ENCODE peak calls at places on chromosomes 16 and 17, in seven cellular contexts. One of them, this sample, is unnamed. For H3K4me1 and H3K9me3, the result is how much of the 10 kb centered on the place peaks cover.

GRCh38 chr17:38617967-38618760 is 12.4 kb upstream of the SRCIN1 start:
- DNase-seq in CD8-positive, alpha-beta T cell: no peak
- DNase-seq in tibial nerve: no peak
- DNase-seq in ascending aorta: no peak
- DNase-seq in pancreas: no peak
- DNase-seq in A549: no peak
- DNase-seq in left ventricle myocardium inferior: no peak
- DNase-seq in this sample: no peak

GRCh38 chr17:35314415-35315216 is 58.8 kb downstream of the SLFN11 start:
- DNase-seq in CD8-positive, alpha-beta T cell: peak
- DNase-seq in tibial nerve: no peak
- DNase-seq in ascending aorta: no peak
- DNase-seq in pancreas: no peak
- DNase-seq in A549: peak
- DNase-seq in left ventricle myocardium inferior: no peak
- DNase-seq in this sample: no peak

GRCh38 chr16:31351937-31352315 is 3.0 kb upstream of the ITGAX start:
- DNase-seq in CD8-positive, alpha-beta T cell: no peak
- DNase-seq in tibial nerve: no peak
- DNase-seq in ascending aorta: no peak
- DNase-seq in pancreas: no peak
- DNase-seq in A549: no peak
- DNase-seq in left ventricle myocardium inferior: no peak
- DNase-seq in this sample: no peak

GRCh38 chr16:57617604-57618111 is 10.8 kb upstream of the ADGRG1 start:
- DNase-seq in CD8-positive, alpha-beta T cell: no peak
- DNase-seq in tibial nerve: no peak
- DNase-seq in ascending aorta: peak
- DNase-seq in pancreas: no peak
- DNase-seq in A549: no peak
- DNase-seq in left ventricle myocardium inferior: no peak
- DNase-seq in this sample: no peak

GRCh38 chr16:11916524-11917285 is 949 bp upstream of the GSPT1 start:
- DNase-seq in CD8-positive, alpha-beta T cell: no peak
- DNase-seq in tibial nerve: no peak
- DNase-seq in ascending aorta: peak
- DNase-seq in pancreas: peak
- DNase-seq in A549: peak
- DNase-seq in left ventricle myocardium inferior: no peak
- DNase-seq in this sample: no peak

GRCh38 chr16:78768723-78769122 is 669.3 kb downstream of the WWOX start:
- DNase-seq in CD8-positive, alpha-beta T cell: no peak
- DNase-seq in tibial nerve: no peak
- DNase-seq in ascending aorta: no peak
- DNase-seq in pancreas: no peak
- DNase-seq in A549: no peak
- DNase-seq in left ventricle myocardium inferior: no peak
- DNase-seq in this sample: no peak

GRCh38 chr16:56408379-56409098 is 16.8 kb downstream of the AMFR start:
- DNase-seq in CD8-positive, alpha-beta T cell: no peak
- DNase-seq in tibial nerve: no peak
- DNase-seq in ascending aorta: no peak
- DNase-seq in pancreas: no peak
- DNase-seq in A549: peak
- DNase-seq in left ventricle myocardium inferior: no peak
- DNase-seq in this sample: no peak

GRCh38 chr16:80666378-80667257 is 125.8 kb downstream of the DYNLRB2 start:
- DNase-seq in CD8-positive, alpha-beta T cell: no peak
- DNase-seq in tibial nerve: no peak
- DNase-seq in ascending aorta: no peak
- DNase-seq in pancreas: no peak
- DNase-seq in A549: no peak
- DNase-seq in left ventricle myocardium inferior: no peak
- DNase-seq in this sample: no peak

GRCh38 chr16:47643610-47644009 is 182.5 kb downstream of the PHKB start:
- DNase-seq in CD8-positive, alpha-beta T cell: no peak
- DNase-seq in tibial nerve: no peak
- DNase-seq in ascending aorta: no peak
- DNase-seq in pancreas: no peak
- DNase-seq in A549: no peak
- DNase-seq in left ventricle myocardium inferior: no peak
- DNase-seq in this sample: no peak

GRCh38 chr16:72025404-72026114 is 17.0 kb downstream of the DHODH start:
- DNase-seq in CD8-positive, alpha-beta T cell: no peak
- DNase-seq in tibial nerve: no peak
- DNase-seq in ascending aorta: no peak
- DNase-seq in pancreas: no peak
- DNase-seq in A549: no peak
- DNase-seq in left ventricle myocardium inferior: no peak
- DNase-seq in this sample: no peak
- H3K4me1 ChIP-seq in CD8-positive, alpha-beta T cell: under half
- H3K4me1 ChIP-seq in tibial nerve: under half
- H3K4me1 ChIP-seq in ascending aorta: under half
- H3K4me1 ChIP-seq in pancreas: under half
- H3K4me1 ChIP-seq in A549: under half
- H3K4me1 ChIP-seq in left ventricle myocardium inferior: under half
- H3K4me1 ChIP-seq in this sample: under half

DNA sequence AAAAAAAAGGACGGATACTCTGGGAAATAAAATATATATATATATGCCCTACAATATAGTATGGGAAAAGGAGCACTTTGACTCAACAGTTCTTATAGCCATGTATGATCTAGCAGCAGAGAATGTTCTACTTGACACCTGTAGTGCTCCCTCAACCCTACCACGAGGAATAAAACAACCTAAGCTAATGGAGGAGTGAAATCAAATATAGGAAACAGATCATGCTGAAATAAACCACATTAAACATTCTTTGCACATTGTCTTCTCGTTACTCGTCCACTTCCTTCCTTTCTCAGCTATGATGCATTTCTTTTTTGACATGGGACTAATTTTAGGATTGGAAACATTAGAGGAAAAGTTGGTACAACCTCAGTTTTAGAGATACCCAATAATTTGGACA is 65.6 kb downstream of the SNX11 start:
- DNase-seq in CD8-positive, alpha-beta T cell: no peak
- DNase-seq in tibial nerve: no peak
- DNase-seq in ascending aorta: no peak
- DNase-seq in pancreas: no peak
- DNase-seq in A549: no peak
- DNase-seq in left ventricle myocardium inferior: no peak
- DNase-seq in this sample: no peak
- H3K9me3 ChIP-seq in CD8-positive, alpha-beta T cell: under half
- H3K9me3 ChIP-seq in tibial nerve: under half
- H3K9me3 ChIP-seq in ascending aorta: under half
- H3K9me3 ChIP-seq in pancreas: under half
- H3K9me3 ChIP-seq in A549: under half
- H3K9me3 ChIP-seq in left ventricle myocardium inferior: under half
- H3K9me3 ChIP-seq in this sample: under half

DNA sequence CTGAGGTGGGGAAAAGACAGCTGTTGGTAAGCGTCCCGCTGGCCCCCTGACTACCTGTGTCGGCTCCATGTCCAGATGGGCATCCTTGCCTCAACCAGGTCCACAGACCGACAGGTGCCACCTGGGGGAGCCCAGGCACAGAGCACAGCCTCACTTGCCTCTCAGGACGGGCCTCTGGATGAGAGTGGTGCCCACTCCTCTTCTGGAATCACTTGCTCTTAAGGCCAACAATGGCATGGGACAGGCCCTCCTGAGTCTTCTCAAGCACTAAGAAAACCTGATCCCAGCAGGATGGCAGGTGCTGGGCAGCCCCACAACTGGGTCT is 17.2 kb downstream of the SLC16A3 start:
- DNase-seq in CD8-positive, alpha-beta T cell: peak
- DNase-seq in tibial nerve: no peak
- DNase-seq in ascending aorta: no peak
- DNase-seq in pancreas: no peak
- DNase-seq in A549: no peak
- DNase-seq in left ventricle myocardium inferior: no peak
- DNase-seq in this sample: no peak
- H3K4me1 ChIP-seq in CD8-positive, alpha-beta T cell: under half
- H3K4me1 ChIP-seq in tibial nerve: half or more
- H3K4me1 ChIP-seq in ascending aorta: under half
- H3K4me1 ChIP-seq in pancreas: under half
- H3K4me1 ChIP-seq in A549: half or more
- H3K4me1 ChIP-seq in left ventricle myocardium inferior: half or more
- H3K4me1 ChIP-seq in this sample: under half

GRCh38 chr16:84020353-84020752 is 22.2 kb downstream of the SLC38A8 start:
- DNase-seq in CD8-positive, alpha-beta T cell: no peak
- DNase-seq in tibial nerve: no peak
- DNase-seq in ascending aorta: no peak
- DNase-seq in pancreas: no peak
- DNase-seq in A549: no peak
- DNase-seq in left ventricle myocardium inferior: peak
- DNase-seq in this sample: no peak

GRCh38 chr16:84015399-84015798 is 27.2 kb downstream of the SLC38A8 start:
- DNase-seq in CD8-positive, alpha-beta T cell: no peak
- DNase-seq in tibial nerve: no peak
- DNase-seq in ascending aorta: no peak
- DNase-seq in pancreas: no peak
- DNase-seq in A549: no peak
- DNase-seq in left ventricle myocardium inferior: no peak
- DNase-seq in this sample: no peak

GRCh38 chr16:84016477-84016876 is 26.1 kb downstream of the SLC38A8 start:
- DNase-seq in CD8-positive, alpha-beta T cell: no peak
- DNase-seq in tibial nerve: no peak
- DNase-seq in ascending aorta: no peak
- DNase-seq in pancreas: no peak
- DNase-seq in A549: no peak
- DNase-seq in left ventricle myocardium inferior: no peak
- DNase-seq in this sample: no peak

GRCh38 chr16:84021488-84021887 is 21.1 kb downstream of the SLC38A8 start:
- DNase-seq in CD8-positive, alpha-beta T cell: no peak
- DNase-seq in tibial nerve: no peak
- DNase-seq in ascending aorta: no peak
- DNase-seq in pancreas: no peak
- DNase-seq in A549: no peak
- DNase-seq in left ventricle myocardium inferior: no peak
- DNase-seq in this sample: no peak

GRCh38 chr16:84018710-84019109 is 23.9 kb downstream of the SLC38A8 start:
- DNase-seq in CD8-positive, alpha-beta T cell: no peak
- DNase-seq in tibial nerve: no peak
- DNase-seq in ascending aorta: no peak
- DNase-seq in pancreas: no peak
- DNase-seq in A549: no peak
- DNase-seq in left ventricle myocardium inferior: no peak
- DNase-seq in this sample: no peak
- H3K9me3 ChIP-seq in CD8-positive, alpha-beta T cell: under half
- H3K9me3 ChIP-seq in tibial nerve: under half
- H3K9me3 ChIP-seq in ascending aorta: under half
- H3K9me3 ChIP-seq in pancreas: under half
- H3K9me3 ChIP-seq in A549: under half
- H3K9me3 ChIP-seq in left ventricle myocardium inferior: under half
- H3K9me3 ChIP-seq in this sample: under half